ENCODE peak calls at places on chromosomes 6 and 20, in eight cellular contexts. S is foreskin keratinocyte; X is CD8-positive, alpha-beta T cell; N is heart left ventricle; P is right atrium auricular region; V is pancreas; A is iPS DF 6.9; O is coronary artery. L is an unnamed sample.
A peak's percentile ranks its signal among the peaks of the same experiment; 100 is the strongest.

GRCh38 chr6:14278000-14278399 is 160.4 kb downstream of the CD83 start:
- DNase-seq in S (no peak), X (no peak), N (no peak), P (no peak), V (no peak), A (no peak), O (no peak), L (no peak)

GRCh38 chr6:166903027-166903426 is 53.3 kb downstream of the RNASET2 start:
- DNase-seq in S (no peak), X (no peak), N (no peak), P (no peak), V (no peak), A (no peak), O (no peak), L (no peak)

GRCh38 chr6:11248974-11249761 is 16.7 kb upstream of the NEDD9 start:
- DNase-seq in S (no peak), X (no peak), N (no peak), P (no peak), V (no peak), A (no peak), O (no peak), L (no peak)

GRCh38 chr20:24395151-24395550 is 74.3 kb upstream of the SYNDIG1 start:
- DNase-seq in S (no peak), X (no peak), N (no peak), P (no peak), V (no peak), A (no peak), O (peak; percentile 67), L (no peak)

GRCh38 chr20:63102720-63103375 is 96.1 kb upstream of the BHLHE23 start:
- DNase-seq in S (no peak), X (peak; percentile 71), N (peak; percentile 33), P (peak; percentile 68), V (no peak), A (no peak), O (no peak), L (no peak)

GRCh38 chr20:38450412-38450975 is 15.4 kb upstream of the SNHG17 start:
- DNase-seq in S (no peak), X (no peak), N (no peak), P (no peak), V (no peak), A (no peak), O (no peak), L (no peak)

GRCh38 chr20:4090756-4091331 is 75.5 kb upstream of the RNF24 start:
- DNase-seq in S (no peak), X (no peak), N (no peak), P (no peak), V (no peak), A (no peak), O (no peak), L (no peak)

GRCh38 chr6:12075067-12075563 is 63.0 kb downstream of the HIVEP1 start:
- DNase-seq in S (no peak), X (peak; percentile 36), N (no peak), P (no peak), V (no peak), A (no peak), O (no peak), L (peak; percentile 12)

GRCh38 chr20:16455296-16455695 is 118.0 kb downstream of the KIF16B start:
- DNase-seq in S (no peak), X (no peak), N (no peak), P (no peak), V (no peak), A (no peak), O (no peak), L (no peak)

GRCh38 chr6:112770341-112770740 is 423.2 kb downstream of the RFPL4B start:
- DNase-seq in S (no peak), X (no peak), N (no peak), P (no peak), V (no peak), A (no peak), O (no peak), L (no peak)

GRCh38 chr6:108730556-108731228 is 117.5 kb upstream of the ARMC2 start:
- DNase-seq in S (no peak), X (no peak), N (no peak), P (no peak), V (no peak), A (no peak), O (peak; percentile 38), L (no peak)

DNA sequence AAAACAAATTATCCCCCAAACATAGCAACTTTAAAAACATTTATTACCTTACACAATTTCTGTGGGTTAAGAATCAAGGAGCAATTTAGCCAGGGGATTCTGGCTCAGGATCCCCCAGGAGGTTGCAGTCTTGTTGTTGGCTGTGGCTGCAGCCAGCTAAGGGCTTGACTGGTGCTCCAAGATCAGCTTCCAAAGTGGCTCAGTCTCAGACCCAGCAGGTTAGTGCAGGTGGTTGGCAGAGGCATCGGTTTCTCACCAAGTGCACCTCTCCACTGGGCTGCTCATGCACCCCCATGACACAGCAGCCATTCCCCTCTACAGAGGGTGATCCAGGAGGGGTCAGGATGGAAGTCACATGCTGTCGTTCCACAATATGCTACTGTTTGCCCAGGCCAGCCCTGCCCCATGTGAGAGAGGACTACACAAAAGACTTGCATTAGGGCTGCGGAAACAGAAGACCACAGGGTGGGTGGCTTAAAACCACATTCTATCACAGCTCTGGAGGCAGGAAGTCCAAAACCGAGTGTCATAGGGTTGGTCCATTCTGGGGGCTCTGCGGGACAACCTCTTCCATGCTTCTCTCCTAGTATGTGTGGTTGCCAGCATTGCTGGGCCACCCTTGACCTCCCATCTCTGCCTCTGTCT is 125.8 kb downstream of the C6orf118 start:
- DNase-seq in S (no peak), X (no peak), N (no peak), P (no peak), V (no peak), A (no peak), O (no peak), L (no peak)
- H3K27ac ChIP-seq in S (no peak overlapping the region), X (no peak overlapping the region), N (no peak overlapping the region), P (no peak overlapping the region), V (no peak overlapping the region), A (no peak overlapping the region), O (no peak overlapping the region), L (no peak overlapping the region)

GRCh38 chr6:161110380-161110779 is 118.8 kb downstream of the MAP3K4 start:
- DNase-seq in S (no peak), X (no peak), N (no peak), P (no peak), V (no peak), A (no peak), O (no peak), L (no peak)
- H3K27ac ChIP-seq in S (no peak overlapping the region), X (no peak overlapping the region), N (no peak overlapping the region), P (no peak overlapping the region), V (no peak overlapping the region), A (no peak overlapping the region), O (no peak overlapping the region), L (no peak overlapping the region)

GRCh38 chr6:38270367-38270766 is 369.4 kb downstream of the BTBD9 start:
- DNase-seq in S (no peak), X (no peak), N (no peak), P (no peak), V (no peak), A (no peak), O (no peak), L (no peak)

GRCh38 chr6:38273325-38273724 is 366.4 kb downstream of the BTBD9 start:
- DNase-seq in S (no peak), X (no peak), N (no peak), P (no peak), V (no peak), A (no peak), O (no peak), L (no peak)

GRCh38 chr6:38272222-38272621 is 367.5 kb downstream of the BTBD9 start:
- DNase-seq in S (no peak), X (no peak), N (no peak), P (no peak), V (no peak), A (no peak), O (no peak), L (no peak)

GRCh38 chr6:38269773-38270172 is 370.0 kb downstream of the BTBD9 start:
- DNase-seq in S (no peak), X (no peak), N (no peak), P (no peak), V (no peak), A (no peak), O (no peak), L (no peak)

GRCh38 chr6:38271081-38271480 is 368.6 kb downstream of the BTBD9 start:
- DNase-seq in S (no peak), X (no peak), N (no peak), P (no peak), V (no peak), A (no peak), O (no peak), L (no peak)
- H3K27ac ChIP-seq in S (no peak overlapping the region), X (no peak overlapping the region), N (no peak overlapping the region), P (no peak overlapping the region), V (no peak overlapping the region), A (no peak overlapping the region), O (no peak overlapping the region), L (no peak overlapping the region)

GRCh38 chr6:69917834-69918233 is 51.5 kb downstream of the COL19A1 start:
- DNase-seq in S (peak; percentile 79), X (no peak), N (no peak), P (no peak), V (no peak), A (no peak), O (no peak), L (peak; percentile 83)
- H3K27ac ChIP-seq in S (peak overlapping the region; percentile 50), X (no peak overlapping the region), N (no peak overlapping the region), P (no peak overlapping the region), V (no peak overlapping the region), A (no peak overlapping the region), O (no peak overlapping the region), L (peak overlapping the region; percentile 75)

DNA sequence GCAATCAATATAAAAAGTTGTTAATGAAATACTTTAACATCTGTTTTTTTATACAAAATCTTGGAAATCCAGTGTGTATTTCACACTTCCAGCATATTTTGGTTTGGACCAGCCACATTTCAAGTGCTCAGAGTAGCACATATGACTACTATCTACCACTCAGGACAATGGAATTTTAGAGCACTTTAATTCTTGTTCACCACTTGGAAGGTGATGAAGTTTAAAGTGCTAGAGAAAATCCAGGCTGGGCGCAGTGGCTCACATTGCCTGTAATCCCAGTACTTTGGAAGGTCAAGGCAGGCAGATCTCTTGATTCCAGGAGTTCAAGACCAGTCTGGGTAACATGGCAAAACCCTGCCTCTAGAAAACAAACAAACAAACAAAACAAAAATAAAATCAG is 6.1 kb upstream of the SLC35B3 start:
- DNase-seq in S (no peak), X (no peak), N (no peak), P (no peak), V (no peak), A (no peak), O (no peak), L (no peak)
- H3K27ac ChIP-seq in S (no peak overlapping the region), X (no peak overlapping the region), N (no peak overlapping the region), P (no peak overlapping the region), V (no peak overlapping the region), A (no peak overlapping the region), O (no peak overlapping the region), L (no peak overlapping the region)

L was measured in epithelial cell of prostate.